ENCODE peak calls at places on chromosomes 2 and 18, in ten cellular contexts. One of them, this sample, is unnamed.

GRCh38 chr18:50796495-50796894 is 23.3 kb downstream of the MRO start:
- DNase-seq in naive thymus-derived CD4-positive, alpha-beta T cell: no peak
- DNase-seq in lower lobe of right lung: no peak
- DNase-seq in CD4-positive, alpha-beta memory T cell: no peak
- DNase-seq in GM12865: no peak
- DNase-seq in astrocyte of the cerebellum: no peak
- DNase-seq in mesenchymal stem cell: no peak
- DNase-seq in BJ: no peak
- DNase-seq in HCT116: no peak
- DNase-seq in aorta: no peak
- DNase-seq in this sample: no peak

GRCh38 chr2:128644156-128644555 is 325.5 kb upstream of the HS6ST1 start:
- DNase-seq in mesenchymal stem cell: no peak
- DNase-seq in GM12865: no peak
- DNase-seq in HCT116: no peak
- DNase-seq in lower lobe of right lung: no peak
- DNase-seq in naive thymus-derived CD4-positive, alpha-beta T cell: no peak
- DNase-seq in CD4-positive, alpha-beta memory T cell: no peak
- DNase-seq in astrocyte of the cerebellum: no peak
- DNase-seq in aorta: peak; percentile 51
- DNase-seq in BJ: no peak
- DNase-seq in this sample: no peak

GRCh38 chr2:164667566-164667965 is 46.3 kb upstream of the GRB14 start:
- DNase-seq in GM12865: no peak
- DNase-seq in mesenchymal stem cell: no peak
- DNase-seq in lower lobe of right lung: no peak
- DNase-seq in aorta: no peak
- DNase-seq in BJ: no peak
- DNase-seq in HCT116: no peak
- DNase-seq in CD4-positive, alpha-beta memory T cell: no peak
- DNase-seq in astrocyte of the cerebellum: peak; percentile 27
- DNase-seq in naive thymus-derived CD4-positive, alpha-beta T cell: no peak
- DNase-seq in this sample: no peak

GRCh38 chr2:204425821-204426220 is 119.5 kb upstream of the PARD3B start:
- DNase-seq in lower lobe of right lung: no peak
- DNase-seq in mesenchymal stem cell: no peak
- DNase-seq in HCT116: no peak
- DNase-seq in astrocyte of the cerebellum: no peak
- DNase-seq in BJ: no peak
- DNase-seq in GM12865: no peak
- DNase-seq in aorta: no peak
- DNase-seq in CD4-positive, alpha-beta memory T cell: no peak
- DNase-seq in naive thymus-derived CD4-positive, alpha-beta T cell: no peak
- DNase-seq in this sample: no peak

GRCh38 chr2:46002507-46002883 is 294.7 kb upstream of the EPAS1 start:
- DNase-seq in astrocyte of the cerebellum: no peak
- DNase-seq in mesenchymal stem cell: peak; percentile 61
- DNase-seq in naive thymus-derived CD4-positive, alpha-beta T cell: no peak
- DNase-seq in HCT116: no peak
- DNase-seq in aorta: no peak
- DNase-seq in lower lobe of right lung: no peak
- DNase-seq in BJ: no peak
- DNase-seq in CD4-positive, alpha-beta memory T cell: no peak
- DNase-seq in GM12865: no peak
- DNase-seq in this sample: no peak

GRCh38 chr2:29920631-29921559 is 491 bp downstream of the ALK start:
- DNase-seq in mesenchymal stem cell: no peak
- DNase-seq in CD4-positive, alpha-beta memory T cell: no peak
- DNase-seq in HCT116: no peak
- DNase-seq in astrocyte of the cerebellum: no peak
- DNase-seq in naive thymus-derived CD4-positive, alpha-beta T cell: no peak
- DNase-seq in aorta: peak; percentile 73
- DNase-seq in BJ: no peak
- DNase-seq in GM12865: peak; percentile 3
- DNase-seq in lower lobe of right lung: peak; percentile 45
- DNase-seq in this sample: peak; percentile 4

GRCh38 chr2:27703638-27704341 is 40.1 kb downstream of the SLC4A1AP start:
- DNase-seq in lower lobe of right lung: peak; percentile 73
- DNase-seq in HCT116: peak; percentile 71
- DNase-seq in BJ: peak; percentile 94
- DNase-seq in astrocyte of the cerebellum: peak; percentile 89
- DNase-seq in CD4-positive, alpha-beta memory T cell: peak; percentile 78
- DNase-seq in GM12865: peak; percentile 85
- DNase-seq in aorta: peak; percentile 90
- DNase-seq in mesenchymal stem cell: peak; percentile 92
- DNase-seq in naive thymus-derived CD4-positive, alpha-beta T cell: peak; percentile 83
- DNase-seq in this sample: peak; percentile 82

GRCh38 chr2:60764736-60765534 is 8.9 kb downstream of the PAPOLG start:
- DNase-seq in lower lobe of right lung: no peak
- DNase-seq in aorta: no peak
- DNase-seq in mesenchymal stem cell: peak; percentile 5
- DNase-seq in BJ: no peak
- DNase-seq in GM12865: no peak
- DNase-seq in CD4-positive, alpha-beta memory T cell: no peak
- DNase-seq in astrocyte of the cerebellum: no peak
- DNase-seq in HCT116: no peak
- DNase-seq in naive thymus-derived CD4-positive, alpha-beta T cell: no peak
- DNase-seq in this sample: no peak

GRCh38 chr2:33709986-33710385 is 110.9 kb upstream of the FAM98A start:
- DNase-seq in aorta: no peak
- DNase-seq in astrocyte of the cerebellum: no peak
- DNase-seq in BJ: no peak
- DNase-seq in HCT116: no peak
- DNase-seq in lower lobe of right lung: no peak
- DNase-seq in CD4-positive, alpha-beta memory T cell: no peak
- DNase-seq in naive thymus-derived CD4-positive, alpha-beta T cell: no peak
- DNase-seq in GM12865: no peak
- DNase-seq in mesenchymal stem cell: no peak
- DNase-seq in this sample: no peak

GRCh38 chr2:79253375-79253774 is 93.8 kb upstream of the REG3A start:
- DNase-seq in naive thymus-derived CD4-positive, alpha-beta T cell: no peak
- DNase-seq in CD4-positive, alpha-beta memory T cell: no peak
- DNase-seq in astrocyte of the cerebellum: no peak
- DNase-seq in BJ: no peak
- DNase-seq in aorta: no peak
- DNase-seq in HCT116: no peak
- DNase-seq in GM12865: no peak
- DNase-seq in lower lobe of right lung: no peak
- DNase-seq in mesenchymal stem cell: no peak
- DNase-seq in this sample: no peak

DNA sequence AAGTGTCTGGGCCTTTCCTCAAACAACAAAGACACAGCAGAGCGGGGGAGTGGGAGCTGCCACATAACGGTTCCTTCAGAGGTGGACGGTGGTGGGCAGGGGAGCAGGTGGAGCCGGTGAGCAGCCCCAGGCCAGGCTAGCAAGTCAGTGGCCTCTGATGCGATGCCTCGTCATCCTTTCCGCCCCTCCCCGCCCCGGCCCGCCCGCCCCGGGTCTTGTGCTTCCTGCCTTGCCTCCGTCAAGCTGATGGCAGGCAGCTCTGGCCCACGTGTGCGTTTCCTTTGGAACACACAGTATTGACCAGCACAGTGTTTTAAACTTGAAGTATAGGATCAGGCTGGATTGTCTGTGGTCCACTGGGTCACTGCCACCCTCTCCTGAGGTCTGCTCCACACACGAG is 38.9 kb downstream of the PIEZO2 start:
- DNase-seq in mesenchymal stem cell: no peak
- DNase-seq in naive thymus-derived CD4-positive, alpha-beta T cell: no peak
- DNase-seq in aorta: no peak
- DNase-seq in BJ: no peak
- DNase-seq in CD4-positive, alpha-beta memory T cell: no peak
- DNase-seq in HCT116: no peak
- DNase-seq in lower lobe of right lung: no peak
- DNase-seq in astrocyte of the cerebellum: no peak
- DNase-seq in GM12865: no peak
- DNase-seq in this sample: no peak
- H3K4me3 ChIP-seq in mesenchymal stem cell: no peak overlapping the region
- H3K4me3 ChIP-seq in naive thymus-derived CD4-positive, alpha-beta T cell: no peak overlapping the region
- H3K4me3 ChIP-seq in aorta: no peak overlapping the region
- H3K4me3 ChIP-seq in BJ: no peak overlapping the region
- H3K4me3 ChIP-seq in CD4-positive, alpha-beta memory T cell: no peak overlapping the region
- H3K4me3 ChIP-seq in HCT116: no peak overlapping the region
- H3K4me3 ChIP-seq in lower lobe of right lung: no peak overlapping the region
- H3K4me3 ChIP-seq in astrocyte of the cerebellum: no peak overlapping the region
- H3K4me3 ChIP-seq in GM12865: no peak overlapping the region
- H3K4me3 ChIP-seq in this sample: no peak overlapping the region

GRCh38 chr2:207162319-207162718 is 3.4 kb downstream of the KLF7 start:
- DNase-seq in astrocyte of the cerebellum: no peak
- DNase-seq in lower lobe of right lung: no peak
- DNase-seq in CD4-positive, alpha-beta memory T cell: no peak
- DNase-seq in GM12865: no peak
- DNase-seq in HCT116: no peak
- DNase-seq in BJ: no peak
- DNase-seq in aorta: no peak
- DNase-seq in mesenchymal stem cell: peak; percentile 58
- DNase-seq in naive thymus-derived CD4-positive, alpha-beta T cell: no peak
- DNase-seq in this sample: no peak
- H3K4me3 ChIP-seq in astrocyte of the cerebellum: peak overlapping the region; percentile 83
- H3K4me3 ChIP-seq in lower lobe of right lung: peak overlapping the region; percentile 74
- H3K4me3 ChIP-seq in CD4-positive, alpha-beta memory T cell: no peak overlapping the region
- H3K4me3 ChIP-seq in GM12865: no peak overlapping the region
- H3K4me3 ChIP-seq in HCT116: no peak overlapping the region
- H3K4me3 ChIP-seq in BJ: peak overlapping the region; percentile 80
- H3K4me3 ChIP-seq in aorta: peak overlapping the region; percentile 81
- H3K4me3 ChIP-seq in mesenchymal stem cell: peak overlapping the region; percentile 91
- H3K4me3 ChIP-seq in naive thymus-derived CD4-positive, alpha-beta T cell: no peak overlapping the region
- H3K4me3 ChIP-seq in this sample: peak overlapping the region; percentile 84

DNA sequence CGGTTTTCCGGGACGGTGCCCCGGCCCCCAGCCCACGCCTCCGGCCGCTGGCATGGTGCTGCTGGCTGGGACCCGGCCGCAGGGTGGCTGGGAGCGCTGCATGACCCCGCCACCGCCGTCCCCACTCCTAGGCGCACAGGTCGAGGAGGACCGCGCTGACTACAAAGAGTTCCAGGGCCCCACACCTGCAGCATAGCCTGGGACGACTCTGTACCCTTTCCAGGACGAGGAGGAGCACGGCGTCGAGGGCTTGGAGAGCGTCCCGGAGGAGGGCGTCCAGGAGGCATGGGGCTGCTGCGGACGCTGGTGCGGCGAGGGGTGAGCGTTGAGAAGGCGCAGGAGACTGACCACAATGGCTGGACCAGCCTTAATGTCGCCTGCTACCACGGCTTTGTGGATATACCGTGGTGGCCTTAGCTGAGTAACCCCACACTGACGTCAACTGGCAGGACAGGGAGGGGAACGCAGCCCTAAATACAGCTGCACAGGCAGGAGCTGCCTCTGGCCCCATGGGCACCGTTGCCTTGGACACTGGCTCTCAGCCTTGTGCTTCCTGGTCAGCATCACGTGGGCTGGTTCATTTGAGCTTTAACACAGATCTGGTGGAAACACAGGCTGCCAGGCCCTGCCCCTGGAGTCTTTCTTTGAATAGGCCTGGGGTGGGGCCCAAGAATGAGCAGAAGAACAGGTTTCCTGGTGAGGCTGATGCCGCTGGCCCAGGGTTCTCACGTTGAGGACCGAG is 40.9 kb upstream of the TRIM43B start:
- DNase-seq in HCT116: no peak
- DNase-seq in BJ: no peak
- DNase-seq in aorta: no peak
- DNase-seq in astrocyte of the cerebellum: no peak
- DNase-seq in GM12865: peak; percentile 49
- DNase-seq in lower lobe of right lung: peak; percentile 84
- DNase-seq in naive thymus-derived CD4-positive, alpha-beta T cell: no peak
- DNase-seq in mesenchymal stem cell: no peak
- DNase-seq in CD4-positive, alpha-beta memory T cell: no peak
- DNase-seq in this sample: no peak
- H3K4me3 ChIP-seq in HCT116: peak overlapping the region; percentile 62
- H3K4me3 ChIP-seq in BJ: peak overlapping the region; percentile 86
- H3K4me3 ChIP-seq in aorta: no peak overlapping the region
- H3K4me3 ChIP-seq in astrocyte of the cerebellum: peak overlapping the region; percentile 64
- H3K4me3 ChIP-seq in GM12865: peak overlapping the region; percentile 95
- H3K4me3 ChIP-seq in lower lobe of right lung: peak overlapping the region; percentile 77
- H3K4me3 ChIP-seq in naive thymus-derived CD4-positive, alpha-beta T cell: no peak overlapping the region
- H3K4me3 ChIP-seq in mesenchymal stem cell: peak overlapping the region; percentile 88
- H3K4me3 ChIP-seq in CD4-positive, alpha-beta memory T cell: peak overlapping the region; percentile 17
- H3K4me3 ChIP-seq in this sample: peak overlapping the region; percentile 79

DNA sequence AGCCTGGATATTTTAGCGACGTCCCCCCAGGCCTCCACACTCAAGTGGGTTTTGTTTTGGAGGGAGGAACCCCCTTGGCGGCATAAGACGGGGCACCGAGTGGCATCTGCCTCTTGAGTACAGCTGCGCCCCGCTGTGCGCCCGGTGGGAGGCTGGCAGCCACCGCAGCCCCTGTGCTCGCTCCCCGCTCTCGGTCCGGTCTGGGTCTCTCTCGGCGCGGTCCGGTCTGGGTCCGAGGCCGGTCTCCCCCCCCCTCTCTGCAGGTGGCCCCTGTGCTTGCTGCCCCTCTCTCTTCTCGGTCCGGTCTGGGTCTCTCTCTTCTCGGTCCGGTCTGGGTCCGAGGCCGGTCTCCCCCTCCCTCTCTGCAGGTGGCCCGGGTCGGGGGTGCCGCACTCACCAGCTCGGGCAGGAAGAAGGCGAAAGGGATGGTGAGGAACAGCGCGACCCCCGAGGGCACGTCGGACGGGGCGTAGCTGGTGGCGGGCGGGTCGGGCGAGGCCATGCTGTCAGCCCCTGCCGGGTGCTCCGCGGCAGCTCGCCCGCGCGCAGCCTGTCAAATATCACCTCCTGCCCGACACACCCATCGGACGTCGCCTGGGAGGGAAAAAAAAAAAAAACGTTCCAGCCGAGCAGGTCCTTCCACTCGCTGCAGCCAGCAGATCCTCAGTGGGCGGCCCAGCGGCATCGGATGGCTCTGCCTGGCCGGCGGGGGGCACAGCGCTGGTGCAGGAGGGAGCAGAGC is at the start of gene MALL:
- DNase-seq in naive thymus-derived CD4-positive, alpha-beta T cell: no peak
- DNase-seq in HCT116: peak; percentile 60
- DNase-seq in astrocyte of the cerebellum: no peak
- DNase-seq in aorta: no peak
- DNase-seq in lower lobe of right lung: peak; percentile 79
- DNase-seq in GM12865: no peak
- DNase-seq in mesenchymal stem cell: no peak
- DNase-seq in BJ: no peak
- DNase-seq in CD4-positive, alpha-beta memory T cell: no peak
- DNase-seq in this sample: no peak
- H3K4me3 ChIP-seq in naive thymus-derived CD4-positive, alpha-beta T cell: no peak within 1 kb of the TSS
- H3K4me3 ChIP-seq in HCT116: peak within 1 kb of the TSS; percentile 85
- H3K4me3 ChIP-seq in astrocyte of the cerebellum: peak within 1 kb of the TSS; percentile 58
- H3K4me3 ChIP-seq in aorta: no peak within 1 kb of the TSS
- H3K4me3 ChIP-seq in lower lobe of right lung: peak within 1 kb of the TSS; percentile 52
- H3K4me3 ChIP-seq in GM12865: no peak within 1 kb of the TSS
- H3K4me3 ChIP-seq in mesenchymal stem cell: peak within 1 kb of the TSS; percentile 79
- H3K4me3 ChIP-seq in BJ: peak within 1 kb of the TSS; percentile 57
- H3K4me3 ChIP-seq in CD4-positive, alpha-beta memory T cell: no peak within 1 kb of the TSS
- H3K4me3 ChIP-seq in this sample: peak within 1 kb of the TSS; percentile 37